ENCODE peak calls at places on chromosomes 16 and 17, in ten cellular contexts. P is lung microvascular endothelial cell; I is endothelial cell; N is cerebellar nuclear complex; D is GM23248; A is AG04450; V is central memory CD4-positive, alpha-beta T cell; O is NCI-H748 treated with DMSO at 0.1 percent for 48 hours; Y is AG08396; S is HS-5. Q is an unnamed sample.

GRCh38 chr17:81884520-81884919 is 6.9 kb downstream of the ALYREF start:
- DNase-seq in P (no peak), I (no peak), N (no peak), D (no peak), A (no peak), V (no peak), O (no peak), Y (no peak), S (no peak), Q (no peak)

GRCh38 chr16:85303354-85303883 is 191.1 kb upstream of the CIBAR2 start:
- DNase-seq in P (peak), I (peak), N (no peak), D (peak), A (no peak), V (peak), O (no peak), Y (no peak), S (no peak), Q (peak)

GRCh38 chr16:89607453-89607852 is 6.0 kb upstream of the DPEP1 start:
- DNase-seq in P (no peak), I (no peak), N (no peak), D (no peak), A (no peak), V (no peak), O (no peak), Y (no peak), S (no peak), Q (peak)

GRCh38 chr16:1745181-1745899 is 26.0 kb downstream of the NME3 start:
- DNase-seq in P (no peak), I (no peak), N (no peak), D (peak), A (peak), V (no peak), O (no peak), Y (peak), S (peak), Q (no peak)

GRCh38 chr17:79542718-79543117 is 68.1 kb downstream of the RBFOX3 start:
- DNase-seq in P (no peak), I (no peak), N (no peak), D (no peak), A (no peak), V (no peak), O (no peak), Y (no peak), S (no peak), Q (no peak)

GRCh38 chr17:45009676-45010467 is 41.6 kb downstream of the DCAKD start:
- DNase-seq in P (no peak), I (no peak), N (no peak), D (no peak), A (no peak), V (no peak), O (no peak), Y (no peak), S (no peak), Q (no peak)

GRCh38 chr17:337866-338265 is 14.7 kb downstream of the RPH3AL start:
- DNase-seq in P (no peak), I (no peak), N (no peak), D (no peak), A (no peak), V (no peak), O (no peak), Y (no peak), S (no peak), Q (no peak)

GRCh38 chr17:48037036-48037881 is at the start of gene COPZ2:
- DNase-seq in P (peak), I (peak), N (no peak), D (peak), A (no peak), V (peak), O (no peak), Y (peak), S (no peak), Q (no peak)

GRCh38 chr16:13036600-13036999 is 135.2 kb downstream of the SHISA9 start:
- DNase-seq in P (peak), I (peak), N (no peak), D (peak), A (no peak), V (no peak), O (no peak), Y (peak), S (peak), Q (peak)

GRCh38 chr16:67858448-67858993 is 11.0 kb upstream of the CENPT start:
- DNase-seq in P (no peak), I (no peak), N (no peak), D (peak), A (no peak), V (no peak), O (no peak), Y (no peak), S (no peak), Q (no peak)

GRCh38 chr17:34892864-34893263 is 68.4 kb downstream of the CCT6B start:
- DNase-seq in P (peak), I (peak), N (no peak), D (peak), A (no peak), V (peak), O (no peak), Y (peak), S (no peak), Q (no peak)

GRCh38 chr16:89410794-89411309 is 79.5 kb downstream of the ANKRD11 start:
- DNase-seq in P (peak), I (no peak), N (no peak), D (peak), A (peak), V (peak), O (no peak), Y (peak), S (no peak), Q (no peak)

GRCh38 chr16:54816471-54816870 is 114.2 kb upstream of the IRX5 start:
- DNase-seq in P (no peak), I (no peak), N (no peak), D (no peak), A (no peak), V (no peak), O (no peak), Y (no peak), S (no peak), Q (no peak)

GRCh38 chr17:50645748-50646682 is 11.3 kb downstream of the ABCC3 start:
- DNase-seq in P (no peak), I (no peak), N (no peak), D (no peak), A (no peak), V (no peak), O (no peak), Y (no peak), S (no peak), Q (no peak)

GRCh38 chr17:76992911-76993310 is 124.7 kb downstream of the MGAT5B start:
- DNase-seq in P (no peak), I (no peak), N (no peak), D (no peak), A (no peak), V (no peak), O (no peak), Y (no peak), S (no peak), Q (no peak)

GRCh38 chr16:2197765-2198164 is 1.4 kb upstream of the CASKIN1 start:
- DNase-seq in P (no peak), I (no peak), N (no peak), D (no peak), A (no peak), V (no peak), O (no peak), Y (no peak), S (no peak), Q (no peak)

GRCh38 chr16:782766-783403 is 5.3 kb downstream of the RPUSD1 start:
- DNase-seq in P (no peak), I (no peak), N (no peak), D (no peak), A (no peak), V (no peak), O (no peak), Y (no peak), S (no peak), Q (no peak)

GRCh38 chr16:30010817-30011504 is at the start of gene DOC2A:
- DNase-seq in P (no peak), I (peak), N (no peak), D (peak), A (no peak), V (peak), O (peak), Y (peak), S (no peak), Q (peak)

GRCh38 chr16:54594646-54595381 is 308.2 kb upstream of the IRX3 start:
- DNase-seq in P (no peak), I (no peak), N (no peak), D (no peak), A (no peak), V (no peak), O (no peak), Y (no peak), S (no peak), Q (peak)

Q was measured in Jurkat, Clone E6-1.